ENCODE peak calls at places on chromosome 18, in nine cellular contexts. U, D, F, V, R, W, P, H and S are unnamed samples.

GRCh38 chr18:6843308-6843707 is 113.8 kb downstream of the ARHGAP28 start:
- DNase-seq in U (no peak), D (no peak), F (no peak), V (no peak), R (no peak), W (no peak), P (no peak), H (no peak), S (no peak)

GRCh38 chr18:23523429-23524212 is 20.3 kb downstream of the RMC1 start:
- DNase-seq in U (no peak), D (peak; percentile 41), F (peak; percentile 41), V (no peak), R (no peak), W (no peak), P (no peak), H (no peak), S (no peak)

GRCh38 chr18:79765491-79766245 is 32.1 kb upstream of the KCNG2 start:
- DNase-seq in U (no peak), D (peak; percentile 1), F (no peak), V (no peak), R (no peak), W (no peak), P (no peak), H (no peak), S (no peak)

GRCh38 chr18:47929681-47930085 is 776 bp downstream of the SMAD2 start:
- DNase-seq in U (no peak), D (peak; percentile 2), F (no peak), V (no peak), R (no peak), W (no peak), P (no peak), H (no peak), S (no peak)

GRCh38 chr18:32714571-32715148 is 58.2 kb downstream of the KLHL14 start:
- DNase-seq in U (no peak), D (peak; percentile 47), F (peak; percentile 16), V (no peak), R (peak; percentile 25), W (peak; percentile 20), P (no peak), H (peak; percentile 73), S (no peak)

GRCh38 chr18:36141576-36141975 is 11.9 kb downstream of the ELP2 start:
- DNase-seq in U (no peak), D (no peak), F (no peak), V (no peak), R (no peak), W (peak; percentile 10), P (no peak), H (no peak), S (no peak)

GRCh38 chr18:42520074-42520473 is 565.0 kb downstream of the PIK3C3 start:
- DNase-seq in U (no peak), D (no peak), F (no peak), V (no peak), R (no peak), W (no peak), P (no peak), H (no peak), S (no peak)

GRCh38 chr18:55998071-55998522 is 410.1 kb upstream of the TCF4 start:
- DNase-seq in U (no peak), D (no peak), F (peak; percentile 44), V (no peak), R (peak; percentile 52), W (no peak), P (no peak), H (no peak), S (no peak)

GRCh38 chr18:365651-366050 is 97.8 kb upstream of the THOC1 start:
- DNase-seq in U (no peak), D (no peak), F (no peak), V (no peak), R (no peak), W (no peak), P (no peak), H (no peak), S (no peak)

GRCh38 chr18:3758531-3758930 is 308.6 kb downstream of the TGIF1 start:
- DNase-seq in U (no peak), D (peak; percentile 91), F (no peak), V (no peak), R (no peak), W (no peak), P (no peak), H (no peak), S (no peak)

GRCh38 chr18:74734013-74734444 is 136.4 kb downstream of the ZNF407 start:
- DNase-seq in U (no peak), D (no peak), F (no peak), V (no peak), R (no peak), W (no peak), P (no peak), H (no peak), S (no peak)

GRCh38 chr18:77197073-77197472 is 52.6 kb upstream of the GALR1 start:
- DNase-seq in U (no peak), D (no peak), F (no peak), V (no peak), R (no peak), W (no peak), P (no peak), H (no peak), S (no peak)

GRCh38 chr18:79781331-79781941 is 16.3 kb upstream of the KCNG2 start:
- DNase-seq in U (no peak), D (no peak), F (no peak), V (no peak), R (no peak), W (no peak), P (no peak), H (no peak), S (no peak)

GRCh38 chr18:63079114-63079513 is 240.5 kb downstream of the BCL2 start:
- DNase-seq in U (no peak), D (no peak), F (no peak), V (no peak), R (no peak), W (peak; percentile 55), P (no peak), H (no peak), S (no peak)

GRCh38 chr18:41721103-41721502 is 233.9 kb upstream of the PIK3C3 start:
- DNase-seq in U (no peak), D (no peak), F (no peak), V (no peak), R (no peak), W (no peak), P (no peak), H (no peak), S (no peak)

GRCh38 chr18:23451011-23451410 is 2.1 kb upstream of the RIOK3 start:
- DNase-seq in U (no peak), D (no peak), F (no peak), V (no peak), R (no peak), W (no peak), P (no peak), H (no peak), S (no peak)

GRCh38 chr18:34631567-34631966 is 78.5 kb upstream of the DTNA start:
- DNase-seq in U (no peak), D (no peak), F (no peak), V (no peak), R (no peak), W (no peak), P (no peak), H (no peak), S (no peak)

GRCh38 chr18:56651771-56652092 is 573 bp downstream of the WDR7 start:
- DNase-seq in U (no peak), D (no peak), F (no peak), V (no peak), R (no peak), W (no peak), P (no peak), H (no peak), S (no peak)

GRCh38 chr18:13236411-13236810 is 17.9 kb downstream of the LDLRAD4 start:
- DNase-seq in U (no peak), D (no peak), F (no peak), V (no peak), R (no peak), W (no peak), P (no peak), H (no peak), S (no peak)

GRCh38 chr18:34342960-34343359 is 118.2 kb upstream of the NOL4 start:
- DNase-seq in U (no peak), D (peak; percentile 79), F (no peak), V (no peak), R (peak; percentile 7), W (no peak), P (no peak), H (no peak), S (no peak)